ENCODE peak calls at places on chromosomes 2 and 18, in four cellular contexts. X is ovary, B is activated gamma-delta T cell, S is caudate nucleus. T is an unnamed sample.

GRCh38 chr18:23627325-23627724 is 35.4 kb downstream of the ANKRD29 start:
- DNase-seq in X (no peak), B (no peak), S (peak), T (no peak)

GRCh38 chr18:14075196-14075595 is 57.0 kb downstream of the ZNF519 start:
- DNase-seq in X (no peak), B (no peak), S (no peak), T (no peak)

GRCh38 chr2:27214936-27215335 is 2.2 kb upstream of the CAD start:
- DNase-seq in X (no peak), B (no peak), S (no peak), T (no peak)

GRCh38 chr18:28794459-28795245 is 617.7 kb upstream of the CDH2 start:
- DNase-seq in X (no peak), B (no peak), S (no peak), T (no peak)

GRCh38 chr2:51638811-51639210 is 606.9 kb upstream of the NRXN1 start:
- DNase-seq in X (no peak), B (no peak), S (no peak), T (no peak)

GRCh38 chr2:187093771-187094412 is 244.9 kb upstream of the ZSWIM2 start:
- DNase-seq in X (no peak), B (no peak), S (no peak), T (no peak)

GRCh38 chr18:49858309-49859005 is 45.1 kb upstream of the ACAA2 start:
- DNase-seq in X (peak), B (no peak), S (peak), T (no peak)

GRCh38 chr2:23900927-23901322 is 26.0 kb downstream of the ATAD2B start:
- DNase-seq in X (no peak), B (no peak), S (no peak), T (peak)

GRCh38 chr2:235917506-235917905 is 250.7 kb downstream of the GBX2 start:
- DNase-seq in X (no peak), B (no peak), S (no peak), T (no peak)

GRCh38 chr2:230023313-230023712 is 45.4 kb downstream of the SLC16A14 start:
- DNase-seq in X (no peak), B (no peak), S (no peak), T (no peak)

GRCh38 chr2:237870126-237870525 is 10.7 kb downstream of the RAMP1 start:
- DNase-seq in X (no peak), B (no peak), S (peak), T (no peak)

GRCh38 chr2:233418761-233419625 is 64.7 kb downstream of the DGKD start:
- DNase-seq in X (no peak), B (no peak), S (no peak), T (peak)

GRCh38 chr18:79400591-79401381 is 5.1 kb downstream of the NFATC1 start:
- DNase-seq in X (no peak), B (peak), S (no peak), T (no peak)

GRCh38 chr18:74840492-74841167 is 243.0 kb downstream of the ZNF407 start:
- DNase-seq in X (no peak), B (no peak), S (no peak), T (no peak)

GRCh38 chr2:3728104-3729054 is 25.0 kb downstream of the DCDC2C start:
- DNase-seq in X (peak), B (no peak), S (no peak), T (no peak)

GRCh38 chr2:95050385-95051300 is 25.1 kb downstream of the MAL start:
- DNase-seq in X (no peak), B (no peak), S (no peak), T (no peak)

GRCh38 chr18:33804258-33804657 is 226.2 kb downstream of the ASXL3 start:
- DNase-seq in X (no peak), B (no peak), S (no peak), T (no peak)

T was measured in upper lobe of left lung.